ENCODE peak calls at places on chromosomes 2 and 18, in nine cellular contexts. X is upper lobe of right lung, K is fibroblast of lung, F is A549, A is mammary epithelial cell, R is OCI-LY7, D is thoracic aorta, H is lung, M is fibroblast of pulmonary artery. W is an unnamed sample.

GRCh38 chr18:79874553-79875530 is 76.6 kb downstream of the SLC66A2 start:
- DNase-seq in X (peak), K (no peak), F (no peak), A (no peak), R (no peak), D (no peak), H (no peak), M (no peak), W (no peak)

GRCh38 chr2:79359419-79359818 is 153.4 kb upstream of the CTNNA2 start:
- DNase-seq in X (no peak), K (no peak), F (no peak), A (no peak), R (no peak), D (no peak), H (no peak), M (no peak), W (no peak)

GRCh38 chr2:64354857-64355680 is 98.9 kb upstream of the LGALSL start:
- DNase-seq in X (no peak), K (peak), F (peak), A (peak), R (no peak), D (no peak), H (no peak), M (peak), W (no peak)

GRCh38 chr2:109242222-109242653 is 113.2 kb downstream of the SH3RF3 start:
- DNase-seq in X (peak), K (no peak), F (no peak), A (no peak), R (no peak), D (no peak), H (no peak), M (no peak), W (no peak)

GRCh38 chr18:44897445-44898215 is 216.9 kb downstream of the SETBP1 start:
- DNase-seq in X (no peak), K (no peak), F (no peak), A (no peak), R (no peak), D (no peak), H (no peak), M (no peak), W (no peak)

GRCh38 chr2:237075749-237076599 is 9.7 kb upstream of the COPS8 start:
- DNase-seq in X (peak), K (no peak), F (no peak), A (no peak), R (no peak), D (no peak), H (peak), M (no peak), W (no peak)

GRCh38 chr2:241378816-241379215 is 22.7 kb downstream of the FARP2 start:
- DNase-seq in X (no peak), K (no peak), F (no peak), A (no peak), R (no peak), D (no peak), H (no peak), M (no peak), W (no peak)

GRCh38 chr2:208204166-208204565 is 14.3 kb upstream of the C2orf80 start:
- DNase-seq in X (no peak), K (no peak), F (no peak), A (no peak), R (no peak), D (no peak), H (no peak), M (no peak), W (no peak)

GRCh38 chr2:181778621-181779195 is 98.4 kb upstream of the NEUROD1 start:
- DNase-seq in X (no peak), K (no peak), F (no peak), A (no peak), R (no peak), D (no peak), H (no peak), M (peak), W (no peak)

GRCh38 chr18:55354795-55355194 is 233.2 kb downstream of the TCF4 start:
- DNase-seq in X (no peak), K (peak), F (no peak), A (no peak), R (no peak), D (no peak), H (no peak), M (no peak), W (no peak)

GRCh38 chr18:65352183-65352582 is 398.6 kb upstream of the CDH7 start:
- DNase-seq in X (no peak), K (peak), F (no peak), A (no peak), R (no peak), D (no peak), H (no peak), M (no peak), W (no peak)

GRCh38 chr2:68385907-68386287 is 20.8 kb downstream of the PLEK start:
- DNase-seq in X (no peak), K (no peak), F (no peak), A (no peak), R (no peak), D (no peak), H (no peak), M (no peak), W (no peak)

GRCh38 chr18:35155403-35156117 is 85.3 kb upstream of the ZNF397 start:
- DNase-seq in X (no peak), K (peak), F (no peak), A (no peak), R (no peak), D (no peak), H (no peak), M (no peak), W (no peak)

GRCh38 chr2:112644155-112644932 is 1.4 kb upstream of the SLC20A1 start:
- DNase-seq in X (no peak), K (no peak), F (no peak), A (peak), R (no peak), D (no peak), H (no peak), M (peak), W (no peak)

GRCh38 chr18:22459491-22459890 is 41.8 kb upstream of the CTAGE1 start:
- DNase-seq in X (no peak), K (no peak), F (no peak), A (no peak), R (no peak), D (no peak), H (no peak), M (peak), W (no peak)

GRCh38 chr2:239106971-239107370 is 259.1 kb downstream of the TWIST2 start:
- DNase-seq in X (no peak), K (no peak), F (no peak), A (no peak), R (no peak), D (no peak), H (no peak), M (no peak), W (no peak)

GRCh38 chr18:2845175-2845574 is 1.6 kb upstream of the EMILIN2 start:
- DNase-seq in X (no peak), K (no peak), F (no peak), A (no peak), R (no peak), D (no peak), H (no peak), M (no peak), W (no peak)

GRCh38 chr2:45736757-45737704 is 85.6 kb downstream of the PRKCE start:
- DNase-seq in X (no peak), K (no peak), F (no peak), A (no peak), R (no peak), D (no peak), H (no peak), M (peak), W (no peak)

GRCh38 chr2:238290715-238291549 is 2.5 kb upstream of the PER2 start:
- DNase-seq in X (no peak), K (no peak), F (peak), A (peak), R (no peak), D (no peak), H (no peak), M (no peak), W (no peak)

GRCh38 chr2:226364217-226364616 is 435.4 kb downstream of the IRS1 start:
- DNase-seq in X (no peak), K (no peak), F (no peak), A (no peak), R (no peak), D (no peak), H (no peak), M (no peak), W (no peak)

GRCh38 chr2:168185583-168186274 is 61.7 kb downstream of the STK39 start:
- DNase-seq in X (no peak), K (no peak), F (no peak), A (no peak), R (no peak), D (no peak), H (no peak), M (no peak), W (no peak)

GRCh38 chr2:185433824-185434223 is 304.8 kb upstream of the FSIP2 start:
- DNase-seq in X (no peak), K (no peak), F (no peak), A (peak), R (no peak), D (no peak), H (no peak), M (peak), W (no peak)

GRCh38 chr18:7605705-7606104 is 38.6 kb downstream of the PTPRM start:
- DNase-seq in X (no peak), K (no peak), F (no peak), A (no peak), R (no peak), D (no peak), H (no peak), M (no peak), W (no peak)

GRCh38 chr2:12658287-12658945 is 58.3 kb upstream of the TRIB2 start:
- DNase-seq in X (no peak), K (no peak), F (no peak), A (no peak), R (no peak), D (no peak), H (no peak), M (no peak), W (no peak)

GRCh38 chr2:201129044-201129505 is 13.1 kb downstream of the CFLAR start:
- DNase-seq in X (no peak), K (no peak), F (no peak), A (peak), R (peak), D (no peak), H (no peak), M (peak), W (no peak)

GRCh38 chr2:222105046-222105445 is 193.8 kb downstream of the PAX3 start:
- DNase-seq in X (no peak), K (no peak), F (no peak), A (peak), R (no peak), D (no peak), H (no peak), M (no peak), W (no peak)

GRCh38 chr18:8706981-8707940 is 1.9 kb downstream of the MTCL1 start:
- DNase-seq in X (peak), K (peak), F (no peak), A (peak), R (peak), D (no peak), H (peak), M (peak), W (no peak)

GRCh38 chr2:228657807-228658402 is 476.4 kb upstream of the SPHKAP start:
- DNase-seq in X (no peak), K (peak), F (peak), A (peak), R (peak), D (no peak), H (no peak), M (peak), W (no peak)

GRCh38 chr18:50610349-50610748 is 50.5 kb downstream of the MAPK4 start:
- DNase-seq in X (no peak), K (no peak), F (no peak), A (no peak), R (no peak), D (no peak), H (no peak), M (no peak), W (no peak)

GRCh38 chr2:201223089-201224073 is 37.0 kb upstream of the CASP8 start:
- DNase-seq in X (no peak), K (no peak), F (no peak), A (no peak), R (no peak), D (no peak), H (no peak), M (no peak), W (no peak)

GRCh38 chr18:12282436-12283039 is 25.5 kb upstream of the TUBB6 start:
- DNase-seq in X (no peak), K (peak), F (no peak), A (peak), R (no peak), D (no peak), H (no peak), M (peak), W (no peak)

GRCh38 chr2:226136739-226137138 is 662.9 kb downstream of the IRS1 start:
- DNase-seq in X (no peak), K (no peak), F (no peak), A (peak), R (no peak), D (no peak), H (no peak), M (no peak), W (no peak)

GRCh38 chr2:221972813-221973478 is 325.9 kb downstream of the PAX3 start:
- DNase-seq in X (no peak), K (no peak), F (no peak), A (peak), R (no peak), D (no peak), H (no peak), M (no peak), W (no peak)

GRCh38 chr2:80499095-80499494 is 194.5 kb upstream of the LRRTM1 start:
- DNase-seq in X (no peak), K (peak), F (no peak), A (peak), R (peak), D (no peak), H (no peak), M (peak), W (no peak)

GRCh38 chr18:27616324-27616723 is 431.2 kb upstream of the CHST9 start:
- DNase-seq in X (no peak), K (no peak), F (no peak), A (no peak), R (no peak), D (no peak), H (no peak), M (no peak), W (no peak)

GRCh38 chr2:65013776-65014175 is 24.6 kb downstream of the SLC1A4 start:
- DNase-seq in X (no peak), K (no peak), F (no peak), A (no peak), R (no peak), D (no peak), H (no peak), M (no peak), W (no peak)

DNA sequence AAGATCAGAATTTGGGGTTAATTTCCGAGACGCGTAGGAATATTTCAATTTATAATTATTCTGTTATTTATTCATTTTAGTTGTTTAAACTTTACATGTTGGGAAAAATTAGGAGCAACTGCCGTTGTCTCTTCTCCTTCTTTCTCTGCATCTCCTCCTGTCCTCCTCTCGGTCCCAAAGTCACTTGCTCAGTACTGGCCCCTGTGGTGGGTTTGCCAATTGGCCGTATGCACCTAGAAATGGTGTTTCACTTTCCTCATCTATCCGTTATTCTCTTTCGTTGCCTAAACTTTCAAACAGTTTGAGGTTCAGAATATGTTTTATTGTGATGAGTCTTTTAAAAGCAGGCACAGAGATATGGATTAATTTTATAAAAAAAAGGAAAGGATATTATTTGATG is 517.9 kb downstream of the PLCL1 start:
- DNase-seq in X (no peak), K (no peak), F (no peak), A (no peak), R (peak), D (no peak), H (no peak), M (no peak), W (no peak)
- TF ChIP-seq CTCF in X (peak), K (peak), F (no peak), A (no peak), R (peak), D (no peak), H (no peak), M (peak), W (no peak)

GRCh38 chr2:217947341-217948316 is 55.2 kb downstream of the TNS1 start:
- DNase-seq in X (peak), K (no peak), F (no peak), A (no peak), R (no peak), D (no peak), H (no peak), M (no peak), W (no peak)
- TF ChIP-seq CTCF in X (peak), K (no peak), F (no peak), A (peak), R (no peak), D (no peak), H (no peak), M (no peak), W (no peak)

GRCh38 chr2:199704358-199705238 is 146.4 kb downstream of the FTCDNL1 start:
- DNase-seq in X (no peak), K (peak), F (peak), A (peak), R (peak), D (no peak), H (no peak), M (peak), W (no peak)
- TF ChIP-seq CTCF in X (peak), K (peak), F (peak), A (peak), R (peak), D (no peak), H (peak), M (peak), W (peak)

GRCh38 chr2:15117409-15118030 is 443.6 kb downstream of the NBAS start:
- DNase-seq in X (no peak), K (no peak), F (no peak), A (no peak), R (no peak), D (no peak), H (no peak), M (no peak), W (no peak)
- TF ChIP-seq CTCF in X (no peak), K (no peak), F (no peak), A (no peak), R (no peak), D (no peak), H (no peak), M (no peak), W (no peak)

GRCh38 chr2:215868886-215869285 is 144.5 kb downstream of the MREG start:
- DNase-seq in X (no peak), K (no peak), F (no peak), A (no peak), R (no peak), D (no peak), H (no peak), M (no peak), W (no peak)

GRCh38 chr2:215866594-215866993 is 146.8 kb downstream of the MREG start:
- DNase-seq in X (no peak), K (no peak), F (no peak), A (no peak), R (no peak), D (no peak), H (no peak), M (no peak), W (no peak)

GRCh38 chr2:215870088-215870490 is 143.3 kb downstream of the MREG start:
- DNase-seq in X (no peak), K (peak), F (no peak), A (peak), R (no peak), D (no peak), H (peak), M (peak), W (no peak)

GRCh38 chr2:215874418-215874817 is 138.9 kb downstream of the MREG start:
- DNase-seq in X (no peak), K (peak), F (no peak), A (peak), R (no peak), D (no peak), H (no peak), M (no peak), W (no peak)

GRCh38 chr2:215870986-215871385 is 142.4 kb downstream of the MREG start:
- DNase-seq in X (no peak), K (no peak), F (peak), A (no peak), R (peak), D (no peak), H (no peak), M (no peak), W (no peak)
- TF ChIP-seq CTCF in X (peak), K (peak), F (no peak), A (no peak), R (peak), D (no peak), H (no peak), M (peak), W (no peak)

DNA sequence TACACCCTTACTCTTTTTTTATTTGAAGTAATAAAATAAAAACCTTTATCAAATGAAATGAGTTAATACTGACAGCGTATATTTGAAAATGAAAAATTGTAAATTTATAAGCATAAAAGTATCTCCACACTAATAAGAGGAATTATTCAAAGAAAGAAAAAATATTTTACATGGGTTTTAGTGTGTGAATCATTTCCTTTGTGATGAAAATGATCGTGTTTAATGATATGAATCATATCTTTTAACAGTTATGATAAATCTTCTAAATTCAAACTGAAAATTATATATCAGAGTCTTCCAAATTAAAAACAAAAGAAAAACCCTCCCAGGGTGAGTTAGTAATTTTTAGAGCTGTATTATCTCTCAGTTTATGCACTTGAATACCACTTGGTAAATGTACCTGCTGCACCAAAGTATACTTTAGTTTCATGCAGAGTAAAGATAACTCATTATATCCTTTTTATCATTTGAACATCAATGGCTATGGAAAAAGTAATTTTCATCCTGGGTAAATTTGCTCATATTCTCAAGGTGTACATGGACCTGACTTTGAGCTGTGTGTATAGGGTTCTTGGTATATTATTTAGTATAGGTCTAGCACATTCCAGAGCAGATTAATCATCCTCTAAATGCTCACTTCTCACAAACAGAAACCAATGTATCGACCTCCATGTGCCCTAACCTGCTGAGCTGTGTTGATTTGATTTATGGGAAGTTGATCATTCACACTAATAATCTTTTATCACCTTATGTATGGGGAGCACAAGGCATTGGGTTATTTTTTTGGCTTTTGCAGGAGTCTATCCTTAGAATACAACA is 98.7 kb upstream of the VWC2L start:
- DNase-seq in X (no peak), K (no peak), F (no peak), A (peak), R (no peak), D (no peak), H (no peak), M (no peak), W (no peak)
- TF ChIP-seq CTCF in X (no peak), K (no peak), F (no peak), A (no peak), R (no peak), D (no peak), H (no peak), M (no peak), W (no peak)

W was measured in gastrocnemius medialis.